ENCODE peak calls at places on chromosomes 11 and 22, in nine cellular contexts. Y, U, R, M, S, J, Z, B and K are unnamed samples.

GRCh38 chr11:35260342-35260985 is 121.5 kb downstream of the CD44 start:
- DNase-seq in Y (no peak), B (no peak), S (peak; percentile 96), R (no peak), Z (no peak), M (no peak), U (peak; percentile 85), J (peak; percentile 87), K (no peak)

GRCh38 chr11:95715777-95716241 is 73.8 kb downstream of the FAM76B start:
- DNase-seq in J (peak; percentile 97), Z (no peak), S (no peak), Y (no peak), M (peak; percentile 88), R (peak; percentile 89), B (peak; percentile 90), U (peak; percentile 98), K (no peak)

GRCh38 chr22:37560682-37561208 is 465 bp downstream of the CDC42EP1 start:
- DNase-seq in J (peak; percentile 75), B (peak; percentile 55), S (peak; percentile 53), U (peak; percentile 55), Y (peak; percentile 59), M (no peak), R (no peak), Z (peak; percentile 39), K (no peak)

GRCh38 chr11:28123151-28123571 is 15.0 kb downstream of the METTL15 start:
- DNase-seq in Y (no peak), B (peak; percentile 53), Z (no peak), U (peak; percentile 83), M (no peak), J (peak; percentile 84), S (peak; percentile 82), R (no peak), K (no peak)

GRCh38 chr11:73239571-73240189 is 21.6 kb downstream of the P2RY2 start:
- DNase-seq in B (no peak), U (no peak), M (no peak), Y (no peak), Z (no peak), J (no peak), S (no peak), R (no peak), K (no peak)

GRCh38 chr11:79253280-79253679 is 187.6 kb downstream of the TENM4 start:
- DNase-seq in Z (no peak), S (no peak), J (no peak), Y (peak; percentile 32), U (no peak), R (no peak), M (no peak), B (no peak), K (no peak)

GRCh38 chr11:61254403-61255025 is 13.5 kb downstream of the PGA5 start:
- DNase-seq in J (peak; percentile 35), Z (peak; percentile 85), Y (peak; percentile 72), M (peak; percentile 57), B (peak; percentile 61), R (peak; percentile 25), S (peak; percentile 52), U (no peak), K (peak; percentile 63)

GRCh38 chr11:73463359-73463758 is 87.2 kb downstream of the RELT start:
- DNase-seq in Z (no peak), R (no peak), S (peak; percentile 83), B (no peak), M (no peak), J (peak; percentile 80), Y (no peak), U (peak; percentile 73), K (no peak)

GRCh38 chr22:46726066-46726985 is 11.7 kb downstream of the CERK start:
- DNase-seq in B (no peak), Y (no peak), S (no peak), M (no peak), U (no peak), J (no peak), Z (no peak), R (no peak), K (no peak)

GRCh38 chr22:31082606-31083376 is 1.7 kb downstream of the SMTN start:
- DNase-seq in Y (peak; percentile 45), M (no peak), B (peak; percentile 55), U (no peak), Z (peak; percentile 82), J (peak; percentile 48), S (peak; percentile 64), R (no peak), K (peak; percentile 78)

GRCh38 chr11:126265801-126266200 is 2.9 kb downstream of the SRPRA start:
- DNase-seq in R (no peak), Y (no peak), Z (no peak), U (no peak), S (peak; percentile 11), J (peak; percentile 10), M (no peak), B (peak; percentile 28), K (no peak)

GRCh38 chr11:14026961-14027360 is 64.4 kb downstream of the SPON1 start:
- DNase-seq in M (no peak), Z (no peak), Y (no peak), R (no peak), B (no peak), S (peak; percentile 48), J (no peak), U (no peak), K (no peak)

GRCh38 chr11:69000831-69001245 is 12.2 kb downstream of the MRGPRF start:
- DNase-seq in Z (no peak), R (no peak), S (peak; percentile 87), B (peak; percentile 92), Y (no peak), J (peak; percentile 84), U (peak; percentile 77), M (no peak), K (no peak)

GRCh38 chr11:15276616-15277015 is 161.9 kb downstream of the INSC start:
- DNase-seq in M (no peak), J (no peak), S (peak; percentile 4), Y (peak; percentile 61), B (no peak), R (no peak), U (no peak), Z (peak; percentile 14), K (no peak)

GRCh38 chr11:116257092-116257491 is 515.7 kb downstream of the BUD13 start:
- DNase-seq in J (no peak), M (no peak), R (no peak), U (no peak), B (no peak), S (no peak), Y (no peak), Z (peak; percentile 16), K (no peak)

DNA sequence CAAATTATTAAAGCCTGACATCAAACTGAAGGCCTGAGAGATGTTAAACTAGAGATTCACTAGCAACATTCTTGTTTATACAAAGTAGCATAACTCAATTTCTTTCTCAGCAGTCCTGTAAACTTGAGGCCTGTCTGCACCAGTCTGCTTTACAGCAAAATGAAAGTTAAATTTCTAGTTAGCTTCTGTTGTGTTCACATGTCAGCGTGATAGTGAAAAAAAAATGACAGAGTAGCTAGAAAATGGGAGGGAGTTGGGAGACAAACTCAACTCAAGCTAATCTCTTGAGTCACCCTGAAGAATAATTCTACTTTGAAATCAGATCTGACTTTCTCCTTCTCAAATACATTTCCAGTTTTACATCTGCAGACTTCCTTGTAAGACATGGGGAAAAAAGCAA is 6.5 kb downstream of the RBFOX2 start:
- DNase-seq in B (no peak), U (peak; percentile 63), Y (no peak), J (peak; percentile 70), M (peak; percentile 38), Z (no peak), S (peak; percentile 90), R (no peak), K (no peak)
- H3K4me2 ChIP-seq in B (no peak overlapping the region), U (peak overlapping the region; percentile 39), Y (no peak overlapping the region), J (peak overlapping the region; percentile 91), M (peak overlapping the region; percentile 28), Z (no peak overlapping the region), S (peak overlapping the region; percentile 97), R (no peak overlapping the region), K (no peak overlapping the region)

DNA sequence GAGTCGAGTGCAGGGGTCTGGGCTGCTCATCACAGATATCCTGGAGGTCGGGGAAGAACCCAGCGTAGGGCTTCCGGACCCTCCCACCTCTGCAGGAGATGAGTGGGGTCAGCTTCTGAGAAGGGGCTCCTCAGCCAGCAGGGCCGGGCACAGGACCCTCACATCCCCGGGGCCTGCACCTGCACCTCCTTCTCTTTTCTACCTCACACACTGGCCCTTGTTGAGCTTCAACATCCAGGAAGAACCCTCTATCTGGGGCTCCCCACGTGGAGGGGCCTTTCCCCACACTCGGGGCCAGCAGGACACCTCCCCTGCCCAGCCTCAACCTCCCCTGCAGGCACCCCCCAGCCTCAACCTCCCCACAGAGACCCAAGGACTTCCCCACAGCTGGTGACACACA is 299.4 kb downstream of the CTTN start:
- DNase-seq in U (no peak), R (no peak), Z (no peak), M (no peak), Y (no peak), S (no peak), B (no peak), J (no peak), K (no peak)
- H3K9me3 ChIP-seq in U (no peaks in the 10 kb centered on the region), R (no peaks in the 10 kb centered on the region), Z (no peaks in the 10 kb centered on the region), M (no peaks in the 10 kb centered on the region), Y (no peaks in the 10 kb centered on the region), S (no peaks in the 10 kb centered on the region), B (no peaks in the 10 kb centered on the region), J (no peaks in the 10 kb centered on the region), K (no peaks in the 10 kb centered on the region)

DNA sequence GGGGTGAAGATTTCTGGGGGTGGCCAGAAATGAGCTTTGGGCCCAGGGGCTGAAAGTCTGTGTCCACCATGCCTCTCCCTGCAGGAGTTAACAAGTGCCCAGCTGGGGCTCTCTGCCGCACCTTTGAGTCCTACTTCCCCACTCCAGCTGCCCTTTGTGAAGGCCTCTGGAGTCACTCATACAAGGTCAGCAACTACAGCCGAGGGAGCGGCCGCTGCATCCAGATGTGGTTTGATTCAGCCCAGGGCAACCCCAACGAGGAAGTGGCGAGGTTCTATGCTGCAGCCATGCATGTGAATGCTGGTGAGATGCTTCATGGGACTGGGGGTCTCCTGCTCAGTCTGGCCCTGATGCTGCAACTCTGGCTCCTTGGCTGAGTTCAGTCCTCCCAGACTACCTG is 3.2 kb upstream of the INPPL1 start:
- DNase-seq in B (no peak), J (no peak), Z (no peak), Y (no peak), R (no peak), M (no peak), S (no peak), U (no peak), K (no peak)
- H3K4me2 ChIP-seq in B (no peak overlapping the region), J (no peak overlapping the region), Z (no peak overlapping the region), Y (no peak overlapping the region), R (peak overlapping the region; percentile 46), M (no peak overlapping the region), S (no peak overlapping the region), U (no peak overlapping the region), K (no peak overlapping the region)

GRCh38 chr11:132504501-132505041 is 1027.7 kb downstream of the OPCML start:
- DNase-seq in S (no peak), R (no peak), M (no peak), Z (no peak), Y (peak; percentile 22), B (no peak), U (no peak), J (no peak), K (no peak)
- H3K9me3 ChIP-seq in S (no peaks in the 10 kb centered on the region), R (no peaks in the 10 kb centered on the region), M (no peaks in the 10 kb centered on the region), Z (no peaks in the 10 kb centered on the region), Y (no peaks in the 10 kb centered on the region), B (peaks cover 4% of the 10 kb centered on the region), U (no peaks in the 10 kb centered on the region), J (no peaks in the 10 kb centered on the region), K (no peaks in the 10 kb centered on the region)